ENCODE peak calls at places on chromosomes 7 and 10, in six cellular contexts. G is HL-60, X is bronchial epithelial cell, P is coronary artery, L is choroid plexus epithelial cell, D is GM12864. B is an unnamed sample.

GRCh38 chr10:110600487-110601101 is 33.1 kb downstream of the SMC3 start:
- DNase-seq in G (no peak), X (peak; percentile 76), P (no peak), L (peak; percentile 85), D (no peak), B (no peak)

GRCh38 chr7:36154255-36155212 is 1.5 kb downstream of the EEPD1 start:
- DNase-seq in G (no peak), X (no peak), P (no peak), L (no peak), D (no peak), B (no peak)

GRCh38 chr7:16740623-16740953 is 13.0 kb upstream of the TSPAN13 start:
- DNase-seq in G (no peak), X (no peak), P (no peak), L (no peak), D (no peak), B (no peak)

GRCh38 chr10:68406111-68406814 is 814 bp downstream of the RUFY2 start:
- DNase-seq in G (peak; percentile 29), X (peak; percentile 25), P (no peak), L (peak; percentile 84), D (no peak), B (peak; percentile 88)

GRCh38 chr10:49359349-49360231 is 36.3 kb downstream of the DRGX start:
- DNase-seq in G (no peak), X (peak; percentile 2), P (no peak), L (peak; percentile 85), D (no peak), B (peak; percentile 84)

GRCh38 chr7:47448971-47449370 is 132.9 kb downstream of the TNS3 start:
- DNase-seq in G (no peak), X (no peak), P (peak; percentile 53), L (no peak), D (no peak), B (no peak)

GRCh38 chr10:110138197-110138812 is 69.1 kb upstream of the MXI1 start:
- DNase-seq in G (no peak), X (peak; percentile 65), P (no peak), L (peak; percentile 85), D (no peak), B (no peak)

GRCh38 chr7:100472854-100473499 is 6.0 kb downstream of the TSC22D4 start:
- DNase-seq in G (peak; percentile 66), X (peak; percentile 61), P (peak; percentile 79), L (peak; percentile 41), D (no peak), B (no peak)

GRCh38 chr10:29473411-29474100 is 161.2 kb downstream of the SVIL start:
- DNase-seq in G (no peak), X (no peak), P (no peak), L (peak; percentile 29), D (no peak), B (no peak)

GRCh38 chr7:97024209-97025129 is at the start of gene DLX5:
- DNase-seq in G (no peak), X (peak; percentile 38), P (no peak), L (no peak), D (no peak), B (no peak)

GRCh38 chr10:44293842-44294241 is 91.1 kb downstream of the CXCL12 start:
- DNase-seq in G (no peak), X (no peak), P (no peak), L (peak; percentile 73), D (no peak), B (no peak)
- TF ChIP-seq CTCF in G (no peak), X (no peak), P (no peak), L (no peak), D (no peak), B (no peak)

DNA sequence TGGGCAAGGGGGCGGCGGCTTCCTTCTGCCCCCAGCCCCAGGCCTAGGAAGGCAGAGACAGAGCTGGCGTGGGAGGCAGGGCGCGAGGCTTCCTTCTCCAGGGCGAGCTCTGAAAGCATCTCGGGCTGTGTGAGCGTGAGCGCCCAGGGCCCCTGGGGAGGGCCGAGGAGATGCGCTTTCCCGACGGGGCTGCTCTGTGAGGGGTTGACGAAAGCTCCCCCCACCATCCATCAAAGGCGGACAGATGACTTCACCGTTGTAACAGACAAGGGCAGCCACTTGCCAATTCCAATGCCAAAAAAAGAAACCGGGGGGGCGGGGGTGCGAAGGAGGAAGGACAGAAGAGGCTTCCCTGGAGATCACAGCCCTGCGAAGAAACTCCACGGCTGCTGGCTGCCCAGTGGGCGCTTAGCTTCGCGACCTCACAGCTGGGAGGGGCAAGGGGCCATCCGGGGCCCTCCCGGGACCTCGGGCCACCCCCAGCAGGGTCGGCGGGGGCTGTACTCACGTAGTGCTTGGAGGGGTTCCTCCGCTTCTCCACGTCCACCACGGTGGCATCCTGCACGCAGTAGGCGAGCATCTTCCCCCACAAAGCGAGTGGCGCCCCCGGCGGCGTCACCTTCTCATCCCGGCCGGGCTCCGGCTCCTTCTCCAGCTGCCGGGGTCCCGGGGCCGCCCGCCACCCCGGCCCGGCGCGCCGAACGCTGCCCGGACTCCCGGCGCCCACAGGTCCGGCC is 521 bp downstream of the SH3PXD2A start:
- DNase-seq in G (no peak), X (no peak), P (no peak), L (no peak), D (no peak), B (no peak)
- TF ChIP-seq CTCF in G (no peak), X (peak; percentile 30), P (no peak), L (peak; percentile 22), D (no peak), B (peak; percentile 32)

GRCh38 chr7:7709263-7709662 is 9.1 kb downstream of the RPA3 start:
- DNase-seq in G (no peak), X (no peak), P (no peak), L (no peak), D (no peak), B (no peak)
- TF ChIP-seq CTCF in G (no peak), X (no peak), P (no peak), L (no peak), D (no peak), B (no peak)

GRCh38 chr7:44595934-44596635 is 10.3 kb upstream of the OGDH start:
- DNase-seq in G (no peak), X (no peak), P (no peak), L (peak; percentile 38), D (no peak), B (no peak)
- TF ChIP-seq CTCF in G (no peak), X (no peak), P (no peak), L (peak; percentile 20), D (no peak), B (no peak)

DNA sequence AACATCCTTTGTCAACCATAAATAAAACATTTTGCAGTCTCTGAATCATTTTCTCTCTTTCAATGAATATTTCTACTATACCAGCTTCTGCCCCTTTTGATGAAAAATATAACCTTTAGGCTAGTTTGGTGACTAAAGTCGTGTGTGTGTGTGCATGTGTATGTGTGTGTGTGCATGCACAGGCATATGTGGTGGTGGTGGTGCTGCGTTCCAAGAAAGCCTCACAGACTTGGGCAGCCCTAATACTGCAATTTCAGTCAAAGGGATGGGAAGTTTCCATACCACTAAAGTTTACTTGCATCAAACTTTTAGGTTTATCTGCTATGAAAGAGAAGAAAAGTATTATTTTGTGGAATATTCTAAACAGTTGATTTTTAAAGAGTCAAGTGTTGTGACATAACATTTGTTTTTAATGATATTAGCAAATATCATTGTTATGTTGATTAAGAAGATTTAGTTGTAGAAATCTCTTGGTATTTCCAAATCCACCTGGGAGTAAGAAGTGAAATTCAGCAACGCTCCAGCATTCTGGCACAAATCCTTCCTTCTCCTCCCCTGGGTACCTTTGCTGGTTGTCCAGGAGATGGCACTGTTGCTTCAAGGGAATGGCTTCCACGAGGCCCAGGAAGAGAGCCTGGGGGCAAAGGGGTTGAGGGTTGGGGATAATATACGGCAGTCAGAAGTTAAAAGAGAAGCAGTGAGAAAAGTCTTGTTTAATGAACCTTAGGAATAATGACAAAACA is 41.5 kb downstream of the ASB4 start:
- DNase-seq in G (peak; percentile 24), X (peak; percentile 38), P (no peak), L (peak; percentile 74), D (peak; percentile 13), B (no peak)
- TF ChIP-seq CTCF in G (peak; percentile 55), X (peak; percentile 75), P (peak; percentile 68), L (peak; percentile 98), D (peak; percentile 73), B (peak; percentile 95)

GRCh38 chr7:98284335-98285036 is 3.0 kb downstream of the BRI3 start:
- DNase-seq in G (peak; percentile 57), X (peak; percentile 71), P (peak; percentile 93), L (peak; percentile 52), D (no peak), B (peak; percentile 88)
- TF ChIP-seq CTCF in G (no peak), X (no peak), P (no peak), L (no peak), D (no peak), B (no peak)

GRCh38 chr10:91340613-91341362 is 69.4 kb upstream of the HECTD2 start:
- DNase-seq in G (no peak), X (peak; percentile 98), P (no peak), L (peak; percentile 66), D (no peak), B (no peak)

GRCh38 chr10:91339729-91340128 is 70.4 kb upstream of the HECTD2 start:
- DNase-seq in G (no peak), X (no peak), P (no peak), L (no peak), D (no peak), B (no peak)

DNA sequence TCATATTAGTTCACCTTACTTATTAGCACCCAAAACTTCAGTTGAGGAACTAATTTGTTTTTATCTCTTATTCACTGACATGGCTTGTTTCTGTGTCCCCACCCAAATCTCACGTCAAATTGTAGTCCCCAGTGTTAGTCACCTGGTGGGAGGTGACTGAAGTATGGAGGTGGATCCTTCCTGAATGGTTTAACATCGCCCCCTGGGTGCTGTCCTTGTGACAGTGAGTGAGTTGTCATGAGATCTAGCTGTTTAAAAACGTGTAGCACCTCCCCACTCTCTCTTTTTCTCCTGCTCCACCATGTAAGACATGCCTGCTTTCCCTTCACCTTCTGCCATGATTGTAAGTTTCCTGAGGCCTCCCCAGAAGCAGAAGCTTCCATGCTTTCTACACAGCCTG is 75.0 kb upstream of the HECTD2 start:
- DNase-seq in G (no peak), X (no peak), P (no peak), L (no peak), D (no peak), B (no peak)
- TF ChIP-seq CTCF in G (no peak), X (no peak), P (no peak), L (no peak), D (no peak), B (no peak)

DNA sequence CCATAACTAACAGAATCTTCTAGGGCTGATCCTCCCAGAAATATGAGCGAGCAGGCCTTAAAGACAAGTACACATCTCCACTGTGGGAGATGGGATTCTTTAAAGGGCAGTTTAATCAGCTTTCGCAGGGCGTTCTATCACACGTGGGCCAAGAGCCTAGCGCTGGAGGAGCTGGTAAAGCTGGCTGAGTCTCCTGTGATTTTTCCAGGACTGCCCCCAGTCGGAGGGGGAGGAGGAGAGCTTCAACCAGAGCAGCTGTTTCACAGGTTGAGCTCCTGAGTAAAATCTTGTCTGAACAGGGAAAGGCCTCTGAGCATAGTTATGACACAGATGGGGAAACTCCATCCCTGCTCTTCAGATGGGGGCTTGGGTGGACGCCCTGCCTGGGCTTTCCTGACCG is 87.0 kb downstream of the ZNF365 start:
- DNase-seq in G (no peak), X (no peak), P (no peak), L (no peak), D (no peak), B (no peak)
- TF ChIP-seq CTCF in G (no peak), X (no peak), P (no peak), L (no peak), D (no peak), B (no peak)

B was measured in osteocyte.